ENCODE peak calls at places on chromosomes 6 and 20, in six cellular contexts. Z is tibial artery; Y is transverse colon; M is uterus; T is brain microvascular endothelial cell; J is CD8-positive, alpha-beta T cell. K is an unnamed sample.

GRCh38 chr6:125584468-125584939 is 164.9 kb upstream of the HEY2 start:
- DNase-seq in Z (peak; percentile 86), Y (no peak), M (no peak), T (peak; percentile 79), J (no peak), K (no peak)

GRCh38 chr6:19705606-19706005 is 131.6 kb upstream of the ID4 start:
- DNase-seq in Z (no peak), Y (no peak), M (no peak), T (no peak), J (no peak), K (no peak)

GRCh38 chr20:31712564-31713311 is 9.9 kb downstream of the BCL2L1 start:
- DNase-seq in Z (peak; percentile 96), Y (peak; percentile 82), M (peak; percentile 65), T (peak; percentile 63), J (no peak), K (peak; percentile 84)

GRCh38 chr6:73299171-73300073 is 36.4 kb upstream of the KHDC1 start:
- DNase-seq in Z (no peak), Y (no peak), M (no peak), T (no peak), J (no peak), K (no peak)

GRCh38 chr6:160900031-160900430 is 91.5 kb upstream of the MAP3K4 start:
- DNase-seq in Z (no peak), Y (no peak), M (no peak), T (no peak), J (no peak), K (no peak)

GRCh38 chr20:33697129-33697528 is 10.9 kb upstream of the E2F1 start:
- DNase-seq in Z (peak; percentile 86), Y (no peak), M (peak; percentile 87), T (no peak), J (no peak), K (no peak)

GRCh38 chr6:161128680-161129196 is 137.2 kb downstream of the MAP3K4 start:
- DNase-seq in Z (no peak), Y (no peak), M (no peak), T (peak; percentile 86), J (no peak), K (no peak)

GRCh38 chr6:160775730-160776129 is 73.7 kb downstream of the PLG start:
- DNase-seq in Z (no peak), Y (no peak), M (no peak), T (no peak), J (no peak), K (no peak)

GRCh38 chr6:149224399-149224798 is 93.1 kb upstream of the TAB2 start:
- DNase-seq in Z (no peak), Y (no peak), M (no peak), T (no peak), J (no peak), K (no peak)

GRCh38 chr6:73340048-73340447 is 14.0 kb downstream of the DPPA5 start:
- DNase-seq in Z (no peak), Y (no peak), M (no peak), T (peak; percentile 6), J (no peak), K (no peak)

GRCh38 chr20:24451428-24451827 is 18.0 kb upstream of the SYNDIG1 start:
- DNase-seq in Z (no peak), Y (no peak), M (no peak), T (no peak), J (no peak), K (no peak)

GRCh38 chr6:167747645-167748044 is 79.1 kb upstream of the AFDN start:
- DNase-seq in Z (no peak), Y (no peak), M (no peak), T (no peak), J (no peak), K (no peak)

GRCh38 chr6:151485616-151486015 is 8.2 kb upstream of the CCDC170 start:
- DNase-seq in Z (no peak), Y (no peak), M (no peak), T (peak; percentile 28), J (no peak), K (no peak)

GRCh38 chr20:47360207-47360488 is 3.6 kb upstream of the ZMYND8 start:
- DNase-seq in Z (peak; percentile 72), Y (peak; percentile 53), M (no peak), T (no peak), J (no peak), K (no peak)

GRCh38 chr6:33694401-33694931 is 17.0 kb downstream of the UQCC2 start:
- DNase-seq in Z (no peak), Y (no peak), M (no peak), T (peak; percentile 33), J (peak; percentile 22), K (peak; percentile 48)

GRCh38 chr6:113006494-113006893 is 659.4 kb downstream of the RFPL4B start:
- DNase-seq in Z (no peak), Y (no peak), M (no peak), T (no peak), J (no peak), K (no peak)

GRCh38 chr20:21767739-21768223 is 62.3 kb downstream of the PAX1 start:
- DNase-seq in Z (no peak), Y (no peak), M (no peak), T (no peak), J (no peak), K (no peak)

GRCh38 chr6:35048631-35049083 is 92.5 kb downstream of the TCP11 start:
- DNase-seq in Z (peak; percentile 75), Y (peak; percentile 50), M (peak; percentile 26), T (no peak), J (no peak), K (no peak)

GRCh38 chr6:160069050-160069454 is 52.6 kb upstream of the SLC22A1 start:
- DNase-seq in Z (no peak), Y (peak; percentile 44), M (no peak), T (no peak), J (no peak), K (no peak)

GRCh38 chr6:4010682-4011081 is 68.3 kb downstream of the FAM217A start:
- DNase-seq in Z (no peak), Y (no peak), M (no peak), T (no peak), J (no peak), K (peak; percentile 25)

GRCh38 chr6:2209226-2209809 is 36.1 kb downstream of the GMDS start:
- DNase-seq in Z (no peak), Y (peak; percentile 77), M (no peak), T (peak; percentile 12), J (no peak), K (no peak)

GRCh38 chr6:7268362-7269310 is 44.4 kb downstream of the SSR1 start:
- DNase-seq in Z (peak; percentile 53), Y (no peak), M (no peak), T (no peak), J (no peak), K (no peak)

GRCh38 chr20:10247440-10247839 is 28.8 kb downstream of the SNAP25 start:
- DNase-seq in Z (no peak), Y (no peak), M (no peak), T (no peak), J (no peak), K (no peak)

GRCh38 chr6:78629154-78629721 is 238.1 kb upstream of the IRAK1BP1 start:
- DNase-seq in Z (no peak), Y (no peak), M (no peak), T (peak; percentile 45), J (no peak), K (no peak)

GRCh38 chr6:13814938-13815575 is 700 bp upstream of the MCUR1 start:
- DNase-seq in Z (no peak), Y (no peak), M (no peak), T (no peak), J (no peak), K (no peak)

GRCh38 chr6:121460170-121460569 is 24.7 kb downstream of the GJA1 start:
- DNase-seq in Z (no peak), Y (no peak), M (no peak), T (no peak), J (no peak), K (no peak)

GRCh38 chr6:149694926-149695325 is 23.0 kb downstream of the LATS1 start:
- DNase-seq in Z (no peak), Y (no peak), M (no peak), T (no peak), J (no peak), K (no peak)

GRCh38 chr6:322205-322930 is 30.1 kb downstream of the DUSP22 start:
- DNase-seq in Z (no peak), Y (peak; percentile 9), M (no peak), T (no peak), J (no peak), K (no peak)
- TF ChIP-seq CTCF in Z (no peak), Y (no peak), M (no peak), T (no peak), J (no peak), K (no peak)

GRCh38 chr20:44642203-44643153 is 9.0 kb downstream of the ADA start:
- DNase-seq in Z (peak; percentile 79), Y (peak; percentile 71), M (peak; percentile 75), T (peak; percentile 86), J (no peak), K (no peak)

GRCh38 chr20:44643596-44644383 is 7.7 kb downstream of the ADA start:
- DNase-seq in Z (no peak), Y (peak; percentile 51), M (peak; percentile 52), T (peak; percentile 95), J (no peak), K (peak; percentile 54)

GRCh38 chr20:44646023-44646640 is 5.4 kb downstream of the ADA start:
- DNase-seq in Z (no peak), Y (peak; percentile 40), M (no peak), T (peak; percentile 14), J (no peak), K (no peak)

GRCh38 chr20:44643154-44643519 is 8.4 kb downstream of the ADA start:
- DNase-seq in Z (no peak), Y (no peak), M (no peak), T (no peak), J (no peak), K (no peak)

DNA sequence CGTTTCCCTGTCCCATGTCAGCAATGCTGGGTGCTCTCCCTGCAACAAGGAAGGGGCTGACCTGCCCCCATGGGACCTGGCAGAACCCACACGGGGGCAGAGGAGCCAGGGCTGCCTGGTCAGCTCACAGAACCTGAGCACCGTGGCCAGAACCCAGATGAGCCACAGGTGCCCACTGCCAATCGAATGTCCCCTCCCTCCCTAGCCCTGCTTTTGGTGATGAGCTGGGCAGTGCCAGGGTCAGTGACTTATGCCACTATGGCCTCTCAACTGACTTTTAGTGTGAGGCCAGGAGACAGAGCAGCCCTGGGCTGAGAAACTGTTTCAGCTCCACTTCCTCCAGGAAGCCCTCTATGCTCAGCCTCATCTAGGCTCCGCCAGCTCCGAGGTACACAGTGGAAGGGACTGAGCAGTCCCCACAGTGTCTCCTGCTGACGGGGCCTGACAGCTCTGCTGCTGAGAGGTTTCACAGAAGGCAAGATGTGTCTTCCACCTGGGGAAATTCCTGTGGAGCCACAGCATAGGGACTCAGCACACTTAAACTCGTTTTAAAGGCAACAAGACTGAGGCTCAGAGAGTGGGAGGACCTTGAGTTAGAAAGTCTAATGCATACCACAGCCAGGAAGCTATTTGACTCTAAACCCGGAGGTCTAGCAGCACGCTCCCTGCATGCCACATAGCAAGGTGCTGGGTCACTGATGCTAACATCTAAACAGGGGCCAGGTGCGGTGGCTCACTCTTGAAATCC is 6.9 kb downstream of the ADA start:
- DNase-seq in Z (no peak), Y (no peak), M (no peak), T (no peak), J (no peak), K (no peak)
- H3K27ac ChIP-seq in Z (no peak overlapping the region), Y (peak overlapping the region; percentile 82), M (peak overlapping the region; percentile 40), T (peak overlapping the region; percentile 91), J (peak overlapping the region; percentile 34), K (peak overlapping the region; percentile 88)

GRCh38 chr20:38601216-38602184 is at the start of gene ARHGAP40:
- DNase-seq in Z (no peak), Y (peak; percentile 11), M (no peak), T (no peak), J (no peak), K (no peak)
- TF ChIP-seq CTCF in Z (no peak), Y (no peak), M (no peak), T (peak; percentile 64), J (no peak), K (peak; percentile 63)

GRCh38 chr6:84521419-84522001 is 242.9 kb downstream of the TBX18 start:
- DNase-seq in Z (no peak), Y (no peak), M (no peak), T (no peak), J (no peak), K (no peak)
- H3K27ac ChIP-seq in Z (no peak overlapping the region), Y (no peak overlapping the region), M (no peak overlapping the region), T (peak overlapping the region; percentile 51), J (no peak overlapping the region), K (no peak overlapping the region)